ENCODE peak calls at places on chromosomes 6 and 20, in six cellular contexts. Z, O, U, S, J and I are unnamed samples.
A peak's percentile ranks its signal among the peaks of the same experiment; 100 is the strongest.

GRCh38 chr6:161162722-161163121 is 111.1 kb downstream of the AGPAT4 start:
- DNase-seq in Z (no peak), O (no peak), U (no peak), S (no peak), J (no peak), I (no peak)

GRCh38 chr6:41427642-41428401 is 92.4 kb downstream of the NCR2 start:
- DNase-seq in Z (peak; percentile 34), O (peak; percentile 30), U (peak; percentile 25), S (peak; percentile 29), J (no peak), I (no peak)

GRCh38 chr20:61253640-61254511 is 1.8 kb downstream of the CDH4 start:
- DNase-seq in Z (no peak), O (no peak), U (peak; percentile 34), S (peak; percentile 8), J (no peak), I (no peak)

GRCh38 chr20:60137657-60138245 is 179.5 kb downstream of the CDH26 start:
- DNase-seq in Z (peak; percentile 29), O (peak; percentile 58), U (peak; percentile 49), S (peak; percentile 59), J (no peak), I (no peak)

GRCh38 chr6:126381498-126381897 is 41.6 kb downstream of the CENPW start:
- DNase-seq in Z (no peak), O (no peak), U (no peak), S (no peak), J (no peak), I (no peak)

GRCh38 chr6:13649393-13649792 is 34.3 kb downstream of the NOL7 start:
- DNase-seq in Z (no peak), O (no peak), U (no peak), S (no peak), J (no peak), I (no peak)

GRCh38 chr20:52410746-52411317 is 219.3 kb upstream of the ZFP64 start:
- DNase-seq in Z (no peak), O (no peak), U (no peak), S (peak; percentile 15), J (no peak), I (no peak)

GRCh38 chr20:61844621-61845020 is 221.1 kb downstream of the TAF4 start:
- DNase-seq in Z (no peak), O (no peak), U (no peak), S (no peak), J (no peak), I (no peak)

GRCh38 chr6:146670161-146670560 is 71.4 kb downstream of the ADGB start:
- DNase-seq in Z (no peak), O (no peak), U (no peak), S (no peak), J (no peak), I (peak; percentile 5)

GRCh38 chr6:164014716-164015484 is 600.4 kb downstream of the QKI start:
- DNase-seq in Z (no peak), O (no peak), U (no peak), S (no peak), J (no peak), I (no peak)

GRCh38 chr20:20744170-20744725 is 31.8 kb upstream of the RALGAPA2 start:
- DNase-seq in Z (peak; percentile 88), O (no peak), U (no peak), S (no peak), J (no peak), I (no peak)

GRCh38 chr6:152948150-152948768 is 34.6 kb downstream of the FBXO5 start:
- DNase-seq in Z (no peak), O (no peak), U (peak; percentile 55), S (no peak), J (no peak), I (no peak)

GRCh38 chr6:24931752-24932691 is 3.7 kb downstream of the RIPOR2 start:
- DNase-seq in Z (no peak), O (no peak), U (peak; percentile 47), S (no peak), J (no peak), I (peak; percentile 64)

GRCh38 chr20:44716309-44717106 is 1.3 kb downstream of the CCN5 start:
- DNase-seq in Z (no peak), O (no peak), U (peak; percentile 54), S (no peak), J (no peak), I (no peak)

GRCh38 chr6:107690864-107691661 is 133.1 kb downstream of the SCML4 start:
- DNase-seq in Z (no peak), O (no peak), U (no peak), S (no peak), J (no peak), I (no peak)